ENCODE peak calls at places on chromosome 17, in six cellular contexts. Y is activated T-cell treated with anti-CD3 and anti-CD28 coated beads, Interleukin-2, amount 50 U/mL, for 72 hours; K is stimulated activated CD4-positive, alpha-beta T cell treated with anti-CD3 and anti-CD28 coated beads, Interleukin-15, amount 100 ng/mL, for 1 hour; G is NCI-H2171; B is T-helper 1 cell; R is AG20443. Q is an unnamed sample.

GRCh38 chr17:17742688-17743390 is 61.6 kb downstream of the RAI1 start:
- DNase-seq in G (no peak), Y (no peak), K (no peak), R (no peak), B (no peak), Q (no peak)

GRCh38 chr17:32755045-32755805 is 121.7 kb downstream of the MYO1D start:
- DNase-seq in B (no peak), K (no peak), G (peak), R (peak), Y (no peak), Q (no peak)

GRCh38 chr17:57486978-57487377 is 230.7 kb downstream of the MSI2 start:
- DNase-seq in G (no peak), K (no peak), B (no peak), Y (no peak), R (no peak), Q (no peak)

GRCh38 chr17:6443692-6444572 is at the start of gene PIMREG:
- DNase-seq in R (peak), B (peak), K (peak), G (peak), Y (peak), Q (peak)

GRCh38 chr17:63961355-63962207 is 11.1 kb downstream of the SCN4A start:
- DNase-seq in Y (peak), K (peak), B (no peak), R (peak), G (no peak), Q (peak)

GRCh38 chr17:29347831-29348281 is 42.3 kb upstream of the TAOK1 start:
- DNase-seq in K (no peak), R (peak), B (no peak), G (no peak), Y (no peak), Q (no peak)

GRCh38 chr17:80029235-80029974 is 6.3 kb downstream of the TBC1D16 start:
- DNase-seq in K (no peak), R (peak), G (peak), B (no peak), Y (no peak), Q (no peak)

GRCh38 chr17:33342025-33342424 is 48.9 kb upstream of the ASIC2 start:
- DNase-seq in G (no peak), R (no peak), Y (no peak), B (no peak), K (no peak), Q (no peak)

GRCh38 chr17:80177986-80178590 is 8.3 kb downstream of the CARD14 start:
- DNase-seq in Y (no peak), R (no peak), B (no peak), G (no peak), K (no peak), Q (no peak)

GRCh38 chr17:7477392-7478275 is 1.8 kb downstream of the ZBTB4 start:
- DNase-seq in Y (no peak), K (no peak), R (peak), G (no peak), B (no peak), Q (peak)

GRCh38 chr17:29758255-29758654 is 135.5 kb upstream of the CORO6 start:
- DNase-seq in B (no peak), K (no peak), G (no peak), Y (no peak), R (no peak), Q (no peak)

GRCh38 chr17:67359960-67360817 is 6.2 kb downstream of the PSMD12 start:
- DNase-seq in G (peak), Y (peak), B (no peak), R (no peak), K (no peak), Q (peak)

GRCh38 chr17:45942284-45942683 is 47.9 kb downstream of the MAPT start:
- DNase-seq in B (no peak), Y (no peak), K (no peak), G (peak), R (peak), Q (no peak)

GRCh38 chr17:79000396-79001189 is 9.0 kb downstream of the CANT1 start:
- DNase-seq in B (no peak), Y (no peak), K (no peak), G (peak), R (no peak), Q (no peak)

GRCh38 chr17:10668771-10669170 is 11.7 kb upstream of the MYH3 start:
- DNase-seq in B (no peak), K (no peak), Y (no peak), G (no peak), R (peak), Q (no peak)

GRCh38 chr17:71084219-71084618 is 914.9 kb downstream of the KCNJ2 start:
- DNase-seq in R (peak), Y (no peak), B (no peak), K (no peak), G (peak), Q (peak)

GRCh38 chr17:80892900-80893603 is 98.6 kb upstream of the CHMP6 start:
- DNase-seq in R (peak), B (no peak), G (peak), Y (peak), K (no peak), Q (peak)

GRCh38 chr17:4104506-4104905 is 38.3 kb downstream of the ZZEF1 start:
- DNase-seq in Y (no peak), B (no peak), G (no peak), R (no peak), K (no peak), Q (no peak)

GRCh38 chr17:32319548-32319905 is 22.4 kb downstream of the C17orf75 start:
- DNase-seq in G (peak), Y (peak), R (peak), K (peak), B (peak), Q (peak)

GRCh38 chr17:34230342-34230741 is 24.7 kb upstream of the CCL2 start:
- DNase-seq in B (no peak), Y (no peak), K (no peak), G (no peak), R (no peak), Q (no peak)

GRCh38 chr17:45218895-45219661 is 2.6 kb upstream of the FMNL1 start:
- DNase-seq in B (peak), Y (peak), R (peak), G (peak), K (peak), Q (peak)

GRCh38 chr17:81124377-81124776 is 40.9 kb upstream of the PVALEF start:
- DNase-seq in R (no peak), K (no peak), Y (no peak), G (no peak), B (no peak), Q (no peak)

GRCh38 chr17:42118545-42118944 is 2.6 kb downstream of the KAT2A start:
- DNase-seq in R (no peak), K (no peak), B (no peak), G (peak), Y (peak), Q (peak)

GRCh38 chr17:78517421-78517820 is 59.8 kb downstream of the DNAH17 start:
- DNase-seq in G (no peak), B (no peak), R (no peak), K (no peak), Y (no peak), Q (no peak)

GRCh38 chr17:48100160-48100559 is 1.1 kb downstream of the CBX1 start:
- DNase-seq in B (no peak), K (no peak), R (peak), Y (no peak), G (no peak), Q (no peak)

GRCh38 chr17:14434506-14434905 is 133.6 kb downstream of the HS3ST3B1 start:
- DNase-seq in Y (no peak), B (no peak), R (no peak), K (no peak), G (no peak), Q (no peak)

GRCh38 chr17:50847566-50847965 is 12.2 kb downstream of the WFIKKN2 start:
- DNase-seq in Y (no peak), R (no peak), G (no peak), K (no peak), B (no peak), Q (no peak)

GRCh38 chr17:46193246-46193625 is at the start of gene KANSL1:
- DNase-seq in G (peak), K (peak), Y (peak), R (peak), B (peak), Q (peak)

GRCh38 chr17:55654821-55655220 is 67.8 kb downstream of the TMEM100 start:
- DNase-seq in G (no peak), Y (no peak), B (no peak), R (no peak), K (no peak), Q (no peak)

GRCh38 chr17:32870969-32871368 is 6.0 kb downstream of the MYO1D start:
- DNase-seq in B (no peak), R (peak), G (no peak), K (no peak), Y (no peak), Q (no peak)

Q was measured in stimulated activated naive CD8-positive, alpha-beta T cell treated with anti-CD3 and anti-CD28 coated beads, Interleukin-15, Interleukin-2, amounts not matched to agents 100 U/mL and 50 U/mL, for 24 hours.